ENCODE peak calls at places on chromosomes 5 and 9, in nine cellular contexts. V, Y, G, Z, P, C, H, M and O are unnamed samples. For H3K4me1, the result is how much of the 10 kb centered on the place peaks cover.

GRCh38 chr9:18935521-18935920 is 97.5 kb downstream of the SAXO1 start:
- DNase-seq in V (no peak), Y (no peak), G (no peak), Z (no peak), P (peak), C (no peak), H (peak), M (no peak), O (no peak)

GRCh38 chr5:18394154-18394804 is 760.0 kb downstream of the TAF11L14 start:
- DNase-seq in V (no peak), Y (peak), G (peak), Z (peak), P (peak), C (peak), H (peak), M (peak), O (peak)

GRCh38 chr9:99465231-99465891 is 243.3 kb downstream of the SEC61B start:
- DNase-seq in V (no peak), Y (peak), G (no peak), Z (no peak), P (no peak), C (no peak), H (peak), M (no peak), O (no peak)

GRCh38 chr5:179486596-179487051 is 63.7 kb upstream of the RUFY1 start:
- DNase-seq in V (no peak), Y (no peak), G (no peak), Z (no peak), P (no peak), C (peak), H (no peak), M (no peak), O (no peak)

GRCh38 chr5:124754206-124754927 is 7.9 kb upstream of the ZNF608 start:
- DNase-seq in V (no peak), Y (no peak), G (no peak), Z (peak), P (peak), C (no peak), H (no peak), M (peak), O (no peak)

GRCh38 chr5:126139086-126139485 is 284.1 kb upstream of the GRAMD2B start:
- DNase-seq in V (no peak), Y (no peak), G (peak), Z (no peak), P (peak), C (no peak), H (no peak), M (peak), O (no peak)

GRCh38 chr5:36915653-36916052 is 39.1 kb downstream of the NIPBL start:
- DNase-seq in V (no peak), Y (no peak), G (no peak), Z (no peak), P (peak), C (no peak), H (no peak), M (no peak), O (no peak)

GRCh38 chr5:128965011-128965637 is at the start of gene SLC27A6:
- DNase-seq in V (peak), Y (peak), G (no peak), Z (no peak), P (no peak), C (peak), H (peak), M (no peak), O (peak)

GRCh38 chr9:129524848-129525345 is 96.0 kb downstream of the C9orf50 start:
- DNase-seq in V (no peak), Y (peak), G (no peak), Z (no peak), P (no peak), C (no peak), H (no peak), M (no peak), O (no peak)

GRCh38 chr5:145681686-145682085 is 153.5 kb downstream of the PRELID2 start:
- DNase-seq in V (peak), Y (peak), G (peak), Z (peak), P (peak), C (peak), H (peak), M (peak), O (peak)

GRCh38 chr9:137115394-137116026 is 977 bp upstream of the DPP7 start:
- DNase-seq in V (no peak), Y (peak), G (no peak), Z (no peak), P (no peak), C (no peak), H (no peak), M (no peak), O (no peak)

GRCh38 chr9:15240927-15241326 is 66.1 kb downstream of the TTC39B start:
- DNase-seq in V (no peak), Y (no peak), G (no peak), Z (no peak), P (no peak), C (no peak), H (no peak), M (no peak), O (no peak)

GRCh38 chr5:39599721-39600431 is 175.1 kb upstream of the DAB2 start:
- DNase-seq in V (peak), Y (no peak), G (peak), Z (peak), P (peak), C (peak), H (peak), M (peak), O (peak)

GRCh38 chr9:93081931-93082330 is 14.1 kb upstream of the CARD19 start:
- DNase-seq in V (no peak), Y (no peak), G (no peak), Z (no peak), P (peak), C (peak), H (no peak), M (no peak), O (no peak)

GRCh38 chr5:68289576-68289975 is 74.0 kb downstream of the PIK3R1 start:
- DNase-seq in V (no peak), Y (no peak), G (no peak), Z (no peak), P (peak), C (no peak), H (no peak), M (no peak), O (no peak)

GRCh38 chr5:68875351-68875750 is 218.5 kb upstream of the SLC30A5 start:
- DNase-seq in V (no peak), Y (no peak), G (no peak), Z (no peak), P (no peak), C (no peak), H (no peak), M (no peak), O (no peak)

GRCh38 chr5:38536968-38537367 is 19.5 kb downstream of the LIFR start:
- DNase-seq in V (no peak), Y (no peak), G (no peak), Z (no peak), P (no peak), C (no peak), H (no peak), M (no peak), O (no peak)

GRCh38 chr9:22508790-22509189 is 62.2 kb downstream of the DMRTA1 start:
- DNase-seq in V (no peak), Y (no peak), G (no peak), Z (no peak), P (no peak), C (no peak), H (no peak), M (no peak), O (no peak)

GRCh38 chr5:53965459-53965858 is 344.9 kb downstream of the ARL15 start:
- DNase-seq in V (no peak), Y (no peak), G (no peak), Z (no peak), P (peak), C (no peak), H (no peak), M (no peak), O (no peak)
- TF ChIP-seq EZH2phosphoT487 in V (no peak), Y (no peak), G (no peak), Z (no peak), P (no peak), C (no peak), H (no peak), M (no peak), O (no peak)

GRCh38 chr5:143435207-143435657 is 31.7 kb upstream of the NR3C1 start:
- DNase-seq in V (no peak), Y (no peak), G (no peak), Z (peak), P (no peak), C (no peak), H (no peak), M (peak), O (no peak)

GRCh38 chr5:143437666-143438273 is 34.3 kb upstream of the NR3C1 start:
- DNase-seq in V (no peak), Y (no peak), G (no peak), Z (no peak), P (no peak), C (no peak), H (no peak), M (no peak), O (peak)

GRCh38 chr5:143434261-143435206 is 31.0 kb upstream of the NR3C1 start:
- DNase-seq in V (no peak), Y (peak), G (no peak), Z (peak), P (no peak), C (no peak), H (no peak), M (peak), O (no peak)

GRCh38 chr5:143433680-143434079 is 30.2 kb upstream of the NR3C1 start:
- DNase-seq in V (no peak), Y (no peak), G (no peak), Z (peak), P (no peak), C (no peak), H (no peak), M (no peak), O (no peak)

DNA sequence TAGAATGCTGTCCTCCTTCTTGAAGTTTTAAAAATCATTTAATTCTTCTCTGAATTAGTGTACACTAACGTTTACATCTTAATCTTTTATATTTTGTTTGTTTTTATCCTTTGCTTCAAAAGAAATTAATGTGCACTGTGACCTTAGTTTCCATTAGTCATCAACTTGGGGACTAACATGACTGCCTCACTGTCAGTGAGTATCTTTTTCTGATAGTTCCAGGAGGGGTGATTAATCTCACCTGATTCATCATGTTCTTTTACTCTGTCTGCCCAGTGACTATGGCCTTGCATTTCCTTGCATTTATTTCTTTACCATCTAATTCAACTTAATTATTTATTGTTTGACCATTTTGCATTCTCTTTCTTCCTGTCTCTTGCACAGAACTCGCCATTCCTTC is 33.4 kb upstream of the NR3C1 start:
- DNase-seq in V (no peak), Y (no peak), G (peak), Z (no peak), P (peak), C (no peak), H (no peak), M (no peak), O (no peak)
- H3K4me2 ChIP-seq in V (no peak), Y (no peak), G (peak), Z (peak), P (no peak), C (no peak), H (no peak), M (no peak), O (no peak)

GRCh38 chr9:35731415-35732184 is 395 bp downstream of the TLN1 start:
- DNase-seq in V (no peak), Y (no peak), G (no peak), Z (no peak), P (no peak), C (no peak), H (no peak), M (no peak), O (peak)
- H3K4me1 ChIP-seq in V (under half), Y (under half), G (half or more), Z (half or more), P (under half), C (half or more), H (half or more), M (under half), O (under half)

DNA sequence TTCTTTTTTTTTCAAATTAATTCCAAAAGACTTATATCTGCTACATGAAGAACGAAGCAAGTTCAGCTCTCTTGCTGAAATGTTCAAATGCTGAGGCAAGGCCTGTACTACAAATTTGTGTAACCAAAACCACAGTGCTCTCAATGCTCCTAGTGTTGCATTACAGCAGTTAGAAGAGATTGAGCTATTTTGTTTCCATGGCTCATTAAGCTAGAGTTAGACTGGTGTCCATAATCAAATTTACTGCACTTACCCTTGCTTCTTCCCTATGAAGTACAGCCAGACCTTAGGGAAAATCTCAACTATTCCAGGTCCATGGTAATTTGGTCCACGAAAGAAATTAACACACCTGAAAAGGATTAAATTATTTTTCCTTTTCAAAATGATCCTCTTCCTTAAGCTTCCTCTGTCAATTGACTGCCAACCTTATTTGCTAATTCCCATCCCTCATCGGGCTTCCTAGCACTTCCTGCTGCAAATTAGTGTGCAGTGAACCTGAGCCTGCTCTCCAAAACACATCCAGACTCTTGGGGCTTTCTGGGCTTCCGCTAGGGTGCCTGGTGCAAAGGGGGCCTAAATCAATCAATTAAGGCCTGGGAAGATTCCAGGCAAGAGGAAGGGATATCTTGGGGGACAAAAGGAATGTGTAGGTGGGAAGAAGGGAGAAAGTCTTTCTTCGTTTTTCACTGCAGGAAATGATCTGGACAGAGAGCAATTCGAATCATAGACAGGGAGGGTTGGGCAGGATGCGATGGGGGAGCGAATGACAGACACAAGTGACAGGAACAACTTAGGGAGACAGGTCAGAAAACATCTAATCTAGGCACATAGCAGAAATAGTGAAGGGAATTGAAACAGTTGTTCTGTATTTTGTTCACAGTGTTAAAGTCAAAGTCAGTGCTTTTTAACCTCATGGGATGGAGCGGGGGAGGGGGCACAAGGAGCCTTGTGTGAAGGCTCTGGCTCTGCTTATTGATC is 542.4 kb downstream of the RAB3C start:
- DNase-seq in V (no peak), Y (no peak), G (no peak), Z (no peak), P (no peak), C (no peak), H (no peak), M (no peak), O (peak)
- TF ChIP-seq EZH2phosphoT487 in V (no peak), Y (no peak), G (no peak), Z (no peak), P (no peak), C (no peak), H (no peak), M (no peak), O (no peak)

DNA sequence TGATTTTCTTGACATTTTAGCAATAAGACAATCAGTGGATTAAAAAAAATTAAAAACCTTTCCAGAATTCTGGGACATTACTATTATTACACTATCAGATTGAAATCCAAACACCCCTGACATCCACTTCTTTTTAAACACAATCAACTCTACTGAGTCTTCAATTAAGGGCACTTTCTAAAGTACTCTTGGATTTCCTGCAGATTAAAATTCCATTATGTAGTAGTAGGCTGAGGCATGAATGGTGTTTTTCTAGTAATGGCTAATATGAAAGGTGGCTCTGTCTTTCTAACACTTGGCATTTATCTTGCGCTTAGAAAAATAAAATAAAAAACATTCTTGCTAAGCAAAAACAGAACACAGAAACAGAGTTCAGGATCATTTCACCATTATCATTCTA is 107.8 kb downstream of the OXCT1 start:
- DNase-seq in V (no peak), Y (no peak), G (no peak), Z (no peak), P (no peak), C (no peak), H (no peak), M (no peak), O (no peak)
- H3K4me2 ChIP-seq in V (no peak), Y (peak), G (no peak), Z (no peak), P (peak), C (no peak), H (no peak), M (no peak), O (no peak)

GRCh38 chr5:116465411-116465810 is 109.2 kb downstream of the SEMA6A start:
- DNase-seq in V (no peak), Y (no peak), G (no peak), Z (no peak), P (no peak), C (no peak), H (no peak), M (no peak), O (no peak)

GRCh38 chr5:116467444-116467843 is 107.2 kb downstream of the SEMA6A start:
- DNase-seq in V (no peak), Y (no peak), G (no peak), Z (no peak), P (no peak), C (no peak), H (no peak), M (no peak), O (no peak)

GRCh38 chr5:116466740-116467139 is 107.9 kb downstream of the SEMA6A start:
- DNase-seq in V (no peak), Y (no peak), G (no peak), Z (no peak), P (no peak), C (no peak), H (no peak), M (no peak), O (no peak)

GRCh38 chr5:116472274-116472673 is 102.3 kb downstream of the SEMA6A start:
- DNase-seq in V (no peak), Y (no peak), G (peak), Z (no peak), P (no peak), C (no peak), H (no peak), M (no peak), O (no peak)

DNA sequence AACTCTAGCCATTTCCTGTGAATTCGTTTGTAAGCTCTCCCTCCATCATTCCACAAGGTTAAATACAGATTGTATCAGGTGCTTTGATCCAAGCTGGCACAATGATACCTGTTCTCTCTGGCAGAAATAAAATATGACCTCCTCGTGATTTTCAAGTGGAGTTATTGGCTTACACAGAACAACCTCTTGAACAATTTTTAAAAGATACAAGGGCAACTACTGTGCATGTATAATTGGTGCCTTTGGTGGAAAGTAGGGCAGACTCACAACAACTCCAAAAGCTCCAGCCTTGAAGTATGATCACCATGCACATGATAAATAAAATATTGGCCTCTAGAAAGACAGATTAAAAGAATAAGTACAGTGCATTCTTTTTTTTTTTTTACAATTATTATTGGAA is 106.0 kb downstream of the SEMA6A start:
- DNase-seq in V (no peak), Y (no peak), G (no peak), Z (no peak), P (no peak), C (no peak), H (no peak), M (no peak), O (no peak)
- H3K4me1 ChIP-seq in V (under half), Y (under half), G (under half), Z (under half), P (under half), C (under half), H (under half), M (under half), O (under half)

DNA sequence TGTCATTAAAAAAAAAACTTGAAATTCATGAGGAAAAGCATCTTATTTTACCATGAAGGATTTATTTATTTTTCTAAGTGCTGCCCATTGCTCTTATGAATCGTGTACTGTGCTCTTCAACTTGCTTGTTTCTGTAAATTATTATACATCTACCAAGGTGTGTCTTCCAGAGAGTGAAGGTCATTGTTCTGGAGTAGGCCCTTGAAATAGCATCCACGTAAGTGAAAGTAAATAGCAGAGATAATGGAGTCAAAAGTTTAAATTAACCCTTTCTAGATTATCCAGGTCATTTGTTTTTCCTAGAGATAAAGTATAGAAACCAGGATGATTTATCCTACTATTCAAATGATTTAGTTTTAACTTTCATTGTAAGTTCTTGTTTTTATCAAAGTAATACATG is 473.1 kb downstream of the DIRAS2 start:
- DNase-seq in V (no peak), Y (no peak), G (no peak), Z (no peak), P (no peak), C (peak), H (no peak), M (no peak), O (no peak)
- TF ChIP-seq EZH2phosphoT487 in V (no peak), Y (no peak), G (no peak), Z (no peak), P (no peak), C (no peak), H (no peak), M (no peak), O (no peak)